ENCODE peak calls at places on chromosomes 3 and 15, in eight cellular contexts. Z, Y, E, F, B, K, U and L are unnamed samples.

GRCh38 chr15:71291723-71292122 is 176.5 kb downstream of the THSD4 start:
- DNase-seq in F (no peak), K (no peak), B (no peak), U (no peak), Z (no peak), Y (no peak), E (no peak), L (no peak)

GRCh38 chr3:195568630-195569029 is 15.1 kb downstream of the APOD start:
- DNase-seq in K (no peak), B (no peak), Y (no peak), Z (no peak), F (no peak), E (no peak), U (no peak), L (no peak)

GRCh38 chr3:58670506-58671125 is 4.0 kb upstream of the FAM3D start:
- DNase-seq in Z (no peak), U (peak), E (no peak), F (no peak), B (no peak), Y (no peak), K (no peak), L (no peak)

GRCh38 chr15:82113116-82113715 is 67.4 kb upstream of the MEX3B start:
- DNase-seq in F (no peak), B (no peak), E (no peak), U (no peak), Z (no peak), Y (no peak), K (no peak), L (no peak)

GRCh38 chr3:66604476-66604875 is 103.7 kb upstream of the LRIG1 start:
- DNase-seq in U (no peak), E (no peak), B (no peak), F (no peak), Z (no peak), K (no peak), Y (no peak), L (no peak)

GRCh38 chr3:160340351-160340750 is 58.7 kb downstream of the IFT80 start:
- DNase-seq in Y (no peak), F (no peak), U (no peak), K (no peak), B (no peak), Z (no peak), E (no peak), L (no peak)

GRCh38 chr3:72492240-72492639 is 356.0 kb downstream of the SHQ1 start:
- DNase-seq in Y (peak), Z (no peak), B (no peak), E (no peak), U (no peak), F (peak), K (peak), L (no peak)

GRCh38 chr3:150469031-150469930 is 61.2 kb downstream of the TSC22D2 start:
- DNase-seq in U (no peak), B (peak), Y (peak), K (peak), F (peak), E (peak), Z (peak), L (no peak)

GRCh38 chr3:123282461-123282860 is 80.7 kb downstream of the SEC22A start:
- DNase-seq in Z (no peak), B (no peak), F (no peak), U (no peak), Y (no peak), K (no peak), E (no peak), L (no peak)

GRCh38 chr15:99084965-99085364 is 19.9 kb upstream of the SYNM start:
- DNase-seq in U (no peak), F (no peak), K (no peak), Z (no peak), E (no peak), Y (no peak), B (no peak), L (no peak)

GRCh38 chr3:69299344-69299743 is 86.5 kb downstream of the FRMD4B start:
- DNase-seq in Z (no peak), K (no peak), Y (no peak), B (no peak), E (no peak), F (no peak), U (no peak), L (no peak)

GRCh38 chr15:88769161-88769971 is 33.9 kb upstream of the ACAN start:
- DNase-seq in K (no peak), Z (no peak), B (no peak), F (peak), Y (no peak), U (no peak), E (no peak), L (no peak)

GRCh38 chr15:58458076-58458475 is 26.3 kb downstream of the LIPC start:
- DNase-seq in Z (no peak), B (no peak), E (peak), F (no peak), K (no peak), Y (no peak), U (no peak), L (no peak)

GRCh38 chr3:157069406-157069805 is 90.5 kb downstream of the CCNL1 start:
- DNase-seq in Y (no peak), F (no peak), K (no peak), Z (no peak), U (no peak), B (no peak), E (no peak), L (no peak)

GRCh38 chr3:189324538-189325138 is 152.9 kb downstream of the TPRG1 start:
- DNase-seq in U (peak), E (peak), K (peak), Y (no peak), F (peak), B (no peak), Z (peak), L (peak)

GRCh38 chr3:46866720-46867549 is 3.7 kb upstream of the MYL3 start:
- DNase-seq in F (peak), K (peak), B (no peak), Z (peak), E (peak), Y (peak), U (peak), L (peak)

GRCh38 chr3:191802671-191803070 is 341.7 kb downstream of the PYDC2 start:
- DNase-seq in K (no peak), Z (no peak), B (no peak), E (no peak), U (no peak), F (no peak), Y (no peak), L (no peak)

GRCh38 chr3:31531992-31532586 is 636 bp upstream of the STT3B start:
- DNase-seq in U (peak), F (peak), E (peak), Z (peak), B (peak), Y (peak), K (peak), L (peak)
- TF ChIP-seq POLR2A in U (peak), F (no peak), E (peak), Z (peak), B (peak), Y (peak), K (peak), L (peak)

GRCh38 chr3:5020262-5020722 is 41.1 kb downstream of the BHLHE40 start:
- DNase-seq in B (no peak), Z (no peak), U (no peak), F (no peak), Y (no peak), K (no peak), E (no peak), L (no peak)

GRCh38 chr3:5015056-5015455 is 35.8 kb downstream of the BHLHE40 start:
- DNase-seq in Z (no peak), F (no peak), Y (no peak), K (no peak), B (no peak), E (no peak), U (no peak), L (no peak)

GRCh38 chr3:5019411-5020261 is 40.4 kb downstream of the BHLHE40 start:
- DNase-seq in Z (no peak), B (no peak), U (no peak), Y (no peak), K (no peak), F (no peak), E (no peak), L (no peak)

GRCh38 chr3:5016218-5017161 is 37.3 kb downstream of the BHLHE40 start:
- DNase-seq in Y (peak), B (no peak), K (peak), F (no peak), Z (peak), E (peak), U (peak), L (no peak)

DNA sequence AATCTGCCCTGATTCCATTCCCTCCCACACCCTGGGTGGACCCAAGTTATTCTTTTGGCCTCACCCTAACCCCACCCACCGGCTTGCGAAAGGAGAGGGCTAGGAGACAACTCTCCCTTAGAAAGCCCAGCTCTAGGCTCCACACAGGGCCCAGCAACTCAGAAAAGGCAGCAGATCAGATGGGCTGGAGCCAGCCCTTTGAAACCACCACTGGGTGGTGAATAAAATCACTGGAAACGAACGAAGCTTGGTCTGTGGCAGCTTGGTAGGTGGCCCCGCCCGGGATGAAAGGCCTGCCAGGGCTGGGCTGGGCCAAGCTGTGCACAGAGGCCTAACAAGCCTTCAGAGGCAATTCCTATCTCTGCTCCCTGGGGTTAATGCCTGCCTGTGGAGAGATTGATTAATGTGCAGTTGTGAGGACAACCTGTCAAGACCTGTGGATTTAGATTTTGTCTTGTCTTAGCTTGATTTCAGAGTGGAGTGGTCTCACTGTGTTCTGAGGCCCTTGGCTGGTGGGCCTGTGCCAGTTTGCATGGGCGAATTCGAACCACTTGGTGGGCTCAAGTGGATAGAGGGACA is 38.8 kb downstream of the BHLHE40 start:
- DNase-seq in B (no peak), Z (peak), K (no peak), F (no peak), E (no peak), U (peak), Y (peak), L (no peak)
- TF ChIP-seq POLR2A in B (no peak), Z (no peak), K (no peak), F (no peak), E (no peak), U (no peak), Y (no peak), L (no peak)

GRCh38 chr3:141311496-141312358 is 56.6 kb upstream of the ZBTB38 start:
- DNase-seq in Y (peak), E (peak), B (peak), Z (peak), K (peak), F (peak), U (peak), L (peak)
- TF ChIP-seq POLR2A in Y (peak), E (peak), B (peak), Z (peak), K (peak), F (peak), U (peak), L (peak)

GRCh38 chr3:18424862-18425640 is at the start of gene SATB1:
- DNase-seq in Z (no peak), K (no peak), F (peak), Y (peak), B (no peak), U (peak), E (no peak), L (no peak)
- TF ChIP-seq POLR2A in Z (no peak), K (no peak), F (no peak), Y (peak), B (no peak), U (peak), E (no peak), L (no peak)

GRCh38 chr3:151875759-151876158 is 2.3 kb downstream of the SUCNR1 start:
- DNase-seq in U (no peak), Y (no peak), Z (no peak), F (no peak), B (no peak), K (no peak), E (no peak), L (no peak)
- TF ChIP-seq POLR2A in U (no peak), Y (no peak), Z (no peak), F (no peak), B (no peak), K (no peak), E (no peak), L (no peak)

DNA sequence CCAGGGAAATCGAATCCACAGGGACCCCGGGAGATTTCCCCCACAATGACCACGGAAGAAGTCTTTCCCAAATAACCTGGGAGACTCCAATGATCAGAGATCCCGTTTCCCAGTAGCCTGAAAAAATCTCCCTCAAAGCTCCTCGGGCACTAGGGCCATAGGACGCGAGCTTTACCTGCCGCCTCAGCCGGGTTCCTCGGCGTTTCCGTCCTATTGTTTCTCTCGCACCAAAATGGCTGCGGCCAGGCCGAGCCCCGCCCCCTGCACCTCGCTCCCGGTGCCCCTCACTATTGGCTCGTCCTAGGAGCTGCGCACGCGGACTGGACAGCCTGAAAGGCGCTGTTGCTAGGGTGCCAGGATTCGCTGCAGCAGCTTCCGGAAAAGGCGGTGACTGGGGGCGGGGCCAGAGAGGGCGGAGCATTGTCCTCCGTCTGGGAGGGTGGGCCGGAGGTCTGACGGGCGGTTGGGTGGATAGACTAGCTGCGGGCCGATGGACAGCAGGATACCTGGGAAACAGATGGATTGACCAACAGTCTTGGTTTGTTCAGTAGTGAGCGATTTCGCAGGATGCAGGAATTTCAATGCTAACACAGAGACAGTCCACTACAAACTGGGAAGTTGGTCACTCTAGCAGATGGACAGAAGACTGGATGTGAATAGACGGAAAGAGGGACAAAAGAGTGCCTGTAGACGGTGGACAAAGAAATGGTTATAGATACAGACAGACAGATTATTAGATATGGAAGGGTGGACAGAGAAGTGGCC is at the start of gene IP6K2:
- DNase-seq in B (peak), K (peak), Y (peak), E (peak), U (peak), F (peak), Z (peak), L (peak)
- TF ChIP-seq POLR2A in B (peak), K (peak), Y (peak), E (peak), U (peak), F (no peak), Z (peak), L (peak)

GRCh38 chr3:101836907-101837598 is 12.3 kb upstream of the NFKBIZ start:
- DNase-seq in B (no peak), K (no peak), Y (no peak), Z (no peak), U (no peak), F (no peak), E (no peak), L (no peak)

GRCh38 chr3:101836160-101836559 is 13.2 kb upstream of the NFKBIZ start:
- DNase-seq in Y (no peak), E (no peak), Z (no peak), K (no peak), B (no peak), U (no peak), F (no peak), L (no peak)

GRCh38 chr3:101829878-101830277 is 19.4 kb upstream of the NFKBIZ start:
- DNase-seq in K (no peak), Y (no peak), F (no peak), E (no peak), B (no peak), Z (no peak), U (no peak), L (no peak)

GRCh38 chr3:101835676-101836075 is 13.6 kb upstream of the NFKBIZ start:
- DNase-seq in Z (no peak), F (no peak), B (no peak), K (no peak), Y (no peak), U (no peak), E (no peak), L (no peak)

DNA sequence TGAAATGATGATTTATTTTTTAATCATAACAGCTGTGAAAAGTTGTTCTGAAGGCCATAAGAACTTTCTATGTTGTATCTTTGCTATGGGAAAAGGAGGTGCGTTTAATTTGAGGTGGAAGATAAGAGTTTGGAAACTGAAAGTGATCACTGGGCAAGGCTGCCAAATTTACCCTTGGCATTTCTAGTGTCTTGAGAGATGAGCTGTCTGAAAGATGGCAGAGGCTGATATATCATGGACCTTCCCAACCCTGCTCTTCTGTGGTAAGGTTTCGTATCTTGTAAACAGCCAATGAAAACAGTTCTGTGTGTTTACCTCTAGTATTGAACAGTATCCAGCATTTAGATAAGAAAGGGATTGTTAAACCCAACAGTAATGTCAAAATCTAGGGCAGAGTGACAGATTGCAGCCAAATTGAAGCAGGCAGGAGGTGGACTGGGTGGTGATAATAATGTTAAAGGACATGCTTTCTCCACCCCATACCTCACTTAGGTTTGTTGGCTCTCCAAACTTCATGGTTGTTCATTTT is 15.8 kb upstream of the NFKBIZ start:
- DNase-seq in E (no peak), F (no peak), B (no peak), K (no peak), Z (no peak), U (no peak), Y (no peak), L (no peak)
- TF ChIP-seq POLR2A in E (no peak), F (no peak), B (no peak), K (no peak), Z (no peak), U (no peak), Y (no peak), L (no peak)